ENCODE peak calls at places on chromosomes 12 and 14, in six cellular contexts. One of them, this sample, is unnamed.

GRCh38 chr12:89135976-89136634 is 216.2 kb downstream of the DUSP6 start:
- DNase-seq in GM12878: no peak
- DNase-seq in GM12891: no peak
- DNase-seq in H1: no peak
- DNase-seq in K562: no peak
- DNase-seq in HepG2: no peak
- DNase-seq in this sample: no peak

GRCh38 chr12:29207120-29207519 is 58.0 kb downstream of the FAR2 start:
- DNase-seq in GM12878: no peak
- DNase-seq in GM12891: no peak
- DNase-seq in H1: no peak
- DNase-seq in K562: no peak
- DNase-seq in HepG2: no peak
- DNase-seq in this sample: no peak

GRCh38 chr14:70018713-70019201 is 139.5 kb downstream of the SMOC1 start:
- DNase-seq in GM12878: no peak
- DNase-seq in GM12891: no peak
- DNase-seq in H1: no peak
- DNase-seq in K562: no peak
- DNase-seq in HepG2: no peak
- DNase-seq in this sample: no peak

GRCh38 chr12:95701722-95702418 is 88.7 kb downstream of the NTN4 start:
- DNase-seq in GM12878: no peak
- DNase-seq in GM12891: no peak
- DNase-seq in H1: no peak
- DNase-seq in K562: no peak
- DNase-seq in HepG2: no peak
- DNase-seq in this sample: no peak

GRCh38 chr12:28575593-28576205 is 385.4 kb downstream of the CCDC91 start:
- DNase-seq in GM12878: no peak
- DNase-seq in GM12891: no peak
- DNase-seq in H1: no peak
- DNase-seq in K562: no peak
- DNase-seq in HepG2: no peak
- DNase-seq in this sample: no peak

GRCh38 chr14:103501041-103501870 is 21.4 kb downstream of the CKB start:
- DNase-seq in GM12878: no peak
- DNase-seq in GM12891: no peak
- DNase-seq in H1: no peak
- DNase-seq in K562: no peak
- DNase-seq in HepG2: no peak
- DNase-seq in this sample: no peak

GRCh38 chr14:104421401-104421821 is 158.2 kb upstream of the C14orf180 start:
- DNase-seq in GM12878: no peak
- DNase-seq in GM12891: no peak
- DNase-seq in H1: no peak
- DNase-seq in K562: no peak
- DNase-seq in HepG2: no peak
- DNase-seq in this sample: no peak

GRCh38 chr12:14993537-14994266 is 20.9 kb downstream of the PDE6H start:
- DNase-seq in GM12878: no peak
- DNase-seq in GM12891: no peak
- DNase-seq in H1: no peak
- DNase-seq in K562: no peak
- DNase-seq in HepG2: no peak
- DNase-seq in this sample: no peak

GRCh38 chr14:62694075-62694474 is 351.2 kb downstream of the KCNH5 start:
- DNase-seq in GM12878: no peak
- DNase-seq in GM12891: no peak
- DNase-seq in H1: no peak
- DNase-seq in K562: no peak
- DNase-seq in HepG2: no peak
- DNase-seq in this sample: no peak

GRCh38 chr12:56317675-56318074 is 1.9 kb upstream of the CNPY2 start:
- DNase-seq in GM12878: no peak
- DNase-seq in GM12891: no peak
- DNase-seq in H1: no peak
- DNase-seq in K562: no peak
- DNase-seq in HepG2: no peak
- DNase-seq in this sample: no peak

GRCh38 chr14:44662250-44662891 is 155.3 kb upstream of the FSCB start:
- DNase-seq in GM12878: no peak
- DNase-seq in GM12891: no peak
- DNase-seq in H1: no peak
- DNase-seq in K562: no peak
- DNase-seq in HepG2: no peak
- DNase-seq in this sample: no peak

GRCh38 chr12:2682301-2683282 is 112.2 kb upstream of the FKBP4 start:
- DNase-seq in GM12878: no peak
- DNase-seq in GM12891: no peak
- DNase-seq in H1: no peak
- DNase-seq in K562: no peak
- DNase-seq in HepG2: peak; percentile 59
- DNase-seq in this sample: no peak

GRCh38 chr14:104700747-104701215 is 11.4 kb downstream of the INF2 start:
- DNase-seq in GM12878: no peak
- DNase-seq in GM12891: no peak
- DNase-seq in H1: no peak
- DNase-seq in K562: peak; percentile 56
- DNase-seq in HepG2: no peak
- DNase-seq in this sample: no peak

GRCh38 chr12:24977711-24978110 is 28.8 kb upstream of the BCAT1 start:
- DNase-seq in GM12878: no peak
- DNase-seq in GM12891: no peak
- DNase-seq in H1: no peak
- DNase-seq in K562: no peak
- DNase-seq in HepG2: no peak
- DNase-seq in this sample: no peak

GRCh38 chr14:91987192-91987591 is 39.7 kb upstream of the FBLN5 start:
- DNase-seq in GM12878: no peak
- DNase-seq in GM12891: no peak
- DNase-seq in H1: no peak
- DNase-seq in K562: no peak
- DNase-seq in HepG2: no peak
- DNase-seq in this sample: no peak

GRCh38 chr14:61374284-61374683 is 52.9 kb downstream of the PRKCH start:
- DNase-seq in GM12878: no peak
- DNase-seq in GM12891: no peak
- DNase-seq in H1: no peak
- DNase-seq in K562: no peak
- DNase-seq in HepG2: no peak
- DNase-seq in this sample: no peak

GRCh38 chr14:87034680-87035079 is 958.3 kb downstream of the GALC start:
- DNase-seq in GM12878: no peak
- DNase-seq in GM12891: no peak
- DNase-seq in H1: no peak
- DNase-seq in K562: no peak
- DNase-seq in HepG2: no peak
- DNase-seq in this sample: no peak

GRCh38 chr14:93462479-93462878 is 31.7 kb downstream of the UNC79 start:
- DNase-seq in GM12878: no peak
- DNase-seq in GM12891: no peak
- DNase-seq in H1: no peak
- DNase-seq in K562: no peak
- DNase-seq in HepG2: no peak
- DNase-seq in this sample: no peak

GRCh38 chr12:53757095-53757770 is 5.5 kb upstream of the CISTR start:
- DNase-seq in GM12878: no peak
- DNase-seq in GM12891: peak; percentile 63
- DNase-seq in H1: peak; percentile 70
- DNase-seq in K562: peak; percentile 87
- DNase-seq in HepG2: peak; percentile 44
- DNase-seq in this sample: peak; percentile 72

DNA sequence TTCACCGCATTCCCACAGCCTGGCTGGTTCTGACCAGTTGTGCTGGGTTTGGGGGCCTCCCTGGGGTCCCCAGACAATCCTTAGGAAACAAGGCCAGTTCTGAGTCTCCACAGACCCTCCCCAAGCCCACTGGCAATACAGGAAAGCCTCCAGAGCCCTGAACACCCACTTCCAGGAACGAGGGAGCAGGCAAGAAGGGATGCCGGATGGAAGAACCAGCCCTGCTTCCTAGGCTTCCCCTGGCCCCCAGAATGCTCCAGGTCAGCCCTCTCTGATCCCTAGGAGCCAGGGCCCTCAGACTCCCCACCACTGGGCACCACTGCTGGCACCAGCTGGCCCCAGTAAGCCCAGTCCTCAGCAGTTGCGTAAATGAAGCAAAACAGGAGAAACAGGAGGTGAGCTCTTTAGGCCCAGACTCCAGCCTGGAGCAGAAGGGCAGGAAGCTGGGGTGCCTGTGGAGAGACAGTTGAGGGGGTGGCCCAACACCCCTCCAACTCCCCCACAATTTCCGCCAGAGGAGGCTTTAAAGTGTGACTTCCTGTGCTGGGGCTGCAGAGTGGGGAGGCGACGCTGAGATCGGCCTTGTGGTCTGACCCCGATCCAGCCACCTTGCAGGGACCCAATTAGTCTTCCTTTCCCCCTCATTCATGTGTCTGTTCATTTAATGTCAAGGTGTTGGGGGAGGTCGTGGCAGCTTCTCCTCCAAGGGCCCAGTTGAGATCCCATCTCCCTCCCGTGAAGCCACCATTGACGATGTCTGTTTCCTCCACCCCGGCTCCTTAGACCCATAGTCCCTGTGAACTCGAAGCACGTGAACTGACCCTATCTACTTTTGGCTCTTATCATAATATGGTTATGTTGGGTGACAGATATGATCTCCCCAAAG is 4.8 kb downstream of the TNFRSF1A start:
- DNase-seq in GM12878: no peak
- DNase-seq in GM12891: no peak
- DNase-seq in H1: no peak
- DNase-seq in K562: peak; percentile 29
- DNase-seq in HepG2: no peak
- DNase-seq in this sample: no peak
- TF ChIP-seq POLR2A in GM12878: peak; percentile 41
- TF ChIP-seq POLR2A in GM12891: no peak
- TF ChIP-seq POLR2A in H1: no peak
- TF ChIP-seq POLR2A in K562: peak; percentile 62
- TF ChIP-seq POLR2A in HepG2: no peak
- TF ChIP-seq POLR2A in this sample: no peak

GRCh38 chr12:71661977-71662522 is 1.6 kb downstream of the ZFC3H1 start:
- DNase-seq in GM12878: no peak
- DNase-seq in GM12891: no peak
- DNase-seq in H1: no peak
- DNase-seq in K562: peak; percentile 22
- DNase-seq in HepG2: no peak
- DNase-seq in this sample: no peak
- TF ChIP-seq TAF1 in GM12878: no peak
- TF ChIP-seq TAF1 in GM12891: no peak
- TF ChIP-seq TAF1 in H1: no peak
- TF ChIP-seq TAF1 in K562: no peak
- TF ChIP-seq TAF1 in HepG2: no peak
- TF ChIP-seq TAF1 in this sample: no peak

GRCh38 chr14:100306506-100307214 is 416 bp upstream of the SLC25A29 start:
- DNase-seq in GM12878: no peak
- DNase-seq in GM12891: peak; percentile 95
- DNase-seq in H1: no peak
- DNase-seq in K562: peak; percentile 94
- DNase-seq in HepG2: peak; percentile 70
- DNase-seq in this sample: peak; percentile 95
- TF ChIP-seq POLR2A in GM12878: peak; percentile 76
- TF ChIP-seq POLR2A in GM12891: no peak
- TF ChIP-seq POLR2A in H1: no peak
- TF ChIP-seq POLR2A in K562: no peak
- TF ChIP-seq POLR2A in HepG2: peak; percentile 82
- TF ChIP-seq POLR2A in this sample: peak; percentile 56

GRCh38 chr12:100474617-100475016 is 951 bp downstream of the NR1H4 start:
- DNase-seq in GM12878: no peak
- DNase-seq in GM12891: no peak
- DNase-seq in H1: no peak
- DNase-seq in K562: no peak
- DNase-seq in HepG2: no peak
- DNase-seq in this sample: no peak

GRCh38 chr12:100472325-100472724 is 1.3 kb upstream of the NR1H4 start:
- DNase-seq in GM12878: no peak
- DNase-seq in GM12891: no peak
- DNase-seq in H1: no peak
- DNase-seq in K562: no peak
- DNase-seq in HepG2: peak; percentile 57
- DNase-seq in this sample: no peak

GRCh38 chr12:100476013-100476751 is 2.5 kb downstream of the NR1H4 start:
- DNase-seq in GM12878: no peak
- DNase-seq in GM12891: no peak
- DNase-seq in H1: no peak
- DNase-seq in K562: no peak
- DNase-seq in HepG2: peak; percentile 78
- DNase-seq in this sample: no peak

GRCh38 chr12:100473050-100473715 is 483 bp upstream of the NR1H4 start:
- DNase-seq in GM12878: no peak
- DNase-seq in GM12891: no peak
- DNase-seq in H1: no peak
- DNase-seq in K562: no peak
- DNase-seq in HepG2: no peak
- DNase-seq in this sample: no peak

DNA sequence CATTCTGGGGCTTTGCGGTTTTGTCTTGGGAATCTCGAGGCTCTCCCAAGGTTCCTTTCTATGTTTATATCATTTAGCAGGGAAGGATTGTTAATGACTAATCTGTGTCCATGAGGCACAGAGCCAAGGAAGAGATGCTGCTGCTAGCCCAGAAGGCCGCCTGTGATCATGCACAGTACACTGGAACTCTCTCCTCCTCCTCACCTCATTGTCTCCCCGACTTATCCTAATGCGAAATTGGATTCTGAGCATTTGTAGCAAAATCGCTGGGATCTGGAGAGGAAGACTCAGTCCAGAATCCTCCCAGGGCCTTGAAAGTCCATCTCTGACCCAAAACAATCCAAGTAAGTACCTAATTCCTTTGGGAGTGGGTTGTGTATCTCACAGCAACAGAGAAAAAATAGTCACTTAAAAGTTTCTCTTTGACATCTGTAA is at the start of gene NR1H4:
- DNase-seq in GM12878: no peak
- DNase-seq in GM12891: no peak
- DNase-seq in H1: no peak
- DNase-seq in K562: no peak
- DNase-seq in HepG2: peak; percentile 32
- DNase-seq in this sample: no peak
- TF ChIP-seq TAF1 in GM12878: no peak
- TF ChIP-seq TAF1 in GM12891: no peak
- TF ChIP-seq TAF1 in H1: no peak
- TF ChIP-seq TAF1 in K562: no peak
- TF ChIP-seq TAF1 in HepG2: peak; percentile 67
- TF ChIP-seq TAF1 in this sample: no peak

GRCh38 chr12:46497739-46498138 is 125.2 kb upstream of the SLC38A2 start:
- DNase-seq in GM12878: no peak
- DNase-seq in GM12891: no peak
- DNase-seq in H1: no peak
- DNase-seq in K562: no peak
- DNase-seq in HepG2: no peak
- DNase-seq in this sample: no peak

GRCh38 chr12:46493352-46494209 is 121.0 kb upstream of the SLC38A2 start:
- DNase-seq in GM12878: no peak
- DNase-seq in GM12891: no peak
- DNase-seq in H1: no peak
- DNase-seq in K562: no peak
- DNase-seq in HepG2: peak; percentile 88
- DNase-seq in this sample: no peak

GRCh38 chr12:46492471-46493351 is 120.1 kb upstream of the SLC38A2 start:
- DNase-seq in GM12878: no peak
- DNase-seq in GM12891: no peak
- DNase-seq in H1: no peak
- DNase-seq in K562: no peak
- DNase-seq in HepG2: peak; percentile 100
- DNase-seq in this sample: no peak

GRCh38 chr12:46491548-46491947 is 119.0 kb upstream of the SLC38A2 start:
- DNase-seq in GM12878: no peak
- DNase-seq in GM12891: no peak
- DNase-seq in H1: no peak
- DNase-seq in K562: no peak
- DNase-seq in HepG2: no peak
- DNase-seq in this sample: no peak

GRCh38 chr12:46494424-46494823 is 121.9 kb upstream of the SLC38A2 start:
- DNase-seq in GM12878: no peak
- DNase-seq in GM12891: no peak
- DNase-seq in H1: peak; percentile 25
- DNase-seq in K562: no peak
- DNase-seq in HepG2: peak; percentile 88
- DNase-seq in this sample: no peak
- TF ChIP-seq POLR2A in GM12878: no peak
- TF ChIP-seq POLR2A in GM12891: no peak
- TF ChIP-seq POLR2A in H1: no peak
- TF ChIP-seq POLR2A in K562: no peak
- TF ChIP-seq POLR2A in HepG2: no peak
- TF ChIP-seq POLR2A in this sample: no peak